ENCODE peak calls at places on chromosome X, in ten cellular contexts. J, D, Z, Y, W, G, P, A, N and M are unnamed samples.

GRCh38 chrX:9447906-9448305 is 17.0 kb upstream of the TBL1X start:
- DNase-seq in J (no peak), D (no peak), Z (no peak), Y (no peak), W (no peak), G (no peak), P (no peak), A (no peak), N (no peak), M (no peak)

GRCh38 chrX:9562851-9563250 is 98.0 kb downstream of the TBL1X start:
- DNase-seq in J (no peak), D (peak), Z (no peak), Y (peak), W (no peak), G (no peak), P (no peak), A (no peak), N (peak), M (peak)

GRCh38 chrX:110399497-110399896 is 40.8 kb downstream of the RTL9 start:
- DNase-seq in J (no peak), D (no peak), Z (no peak), Y (no peak), W (no peak), G (no peak), P (no peak), A (no peak), N (no peak), M (no peak)

GRCh38 chrX:118839334-118839958 is 15.8 kb downstream of the ZCCHC12 start:
- DNase-seq in J (peak), D (peak), Z (peak), Y (no peak), W (peak), G (peak), P (peak), A (peak), N (no peak), M (no peak)

GRCh38 chrX:19886888-19887531 is 390 bp downstream of the SH3KBP1 start:
- DNase-seq in J (no peak), D (peak), Z (peak), Y (no peak), W (no peak), G (peak), P (peak), A (no peak), N (no peak), M (no peak)

GRCh38 chrX:150371877-150372276 is 8.8 kb downstream of the MAMLD1 start:
- DNase-seq in J (no peak), D (no peak), Z (no peak), Y (no peak), W (no peak), G (no peak), P (no peak), A (no peak), N (no peak), M (no peak)

GRCh38 chrX:151505796-151506195 is 57.7 kb upstream of the PASD1 start:
- DNase-seq in J (no peak), D (peak), Z (no peak), Y (no peak), W (no peak), G (peak), P (no peak), A (no peak), N (no peak), M (peak)

GRCh38 chrX:40244980-40245379 is 147.2 kb upstream of the BCOR start:
- DNase-seq in J (no peak), D (no peak), Z (no peak), Y (peak), W (no peak), G (no peak), P (no peak), A (no peak), N (no peak), M (no peak)

GRCh38 chrX:16177260-16177659 is 10.0 kb downstream of the MAGEB17 start:
- DNase-seq in J (no peak), D (no peak), Z (no peak), Y (no peak), W (no peak), G (no peak), P (no peak), A (no peak), N (no peak), M (no peak)

GRCh38 chrX:119145241-119145653 is 17.6 kb upstream of the KIAA1210 start:
- DNase-seq in J (peak), D (peak), Z (no peak), Y (no peak), W (no peak), G (no peak), P (no peak), A (no peak), N (no peak), M (peak)

GRCh38 chrX:131053076-131053475 is 5.1 kb upstream of the ARHGAP36 start:
- DNase-seq in J (no peak), D (no peak), Z (no peak), Y (no peak), W (no peak), G (no peak), P (no peak), A (no peak), N (no peak), M (no peak)

GRCh38 chrX:35351795-35352483 is 409.3 kb downstream of the FAM47B start:
- DNase-seq in J (no peak), D (no peak), Z (no peak), Y (no peak), W (no peak), G (no peak), P (no peak), A (no peak), N (no peak), M (peak)

GRCh38 chrX:155864655-155865054 is 16.5 kb upstream of the VAMP7 start:
- DNase-seq in J (no peak), D (peak), Z (no peak), Y (no peak), W (no peak), G (no peak), P (no peak), A (no peak), N (no peak), M (peak)

GRCh38 chrX:50638123-50638522 is 167.5 kb upstream of the DGKK start:
- DNase-seq in J (no peak), D (no peak), Z (no peak), Y (no peak), W (no peak), G (no peak), P (peak), A (no peak), N (no peak), M (no peak)

GRCh38 chrX:84363054-84363453 is 139.2 kb downstream of the HDX start:
- DNase-seq in J (no peak), D (no peak), Z (no peak), Y (peak), W (no peak), G (no peak), P (no peak), A (no peak), N (no peak), M (no peak)

GRCh38 chrX:139204903-139205667 is 325.5 kb upstream of the F9 start:
- DNase-seq in J (peak), D (peak), Z (peak), Y (peak), W (no peak), G (no peak), P (peak), A (no peak), N (no peak), M (peak)

GRCh38 chrX:45740291-45740690 is 539.6 kb upstream of the DIPK2B start:
- DNase-seq in J (no peak), D (no peak), Z (no peak), Y (no peak), W (no peak), G (no peak), P (no peak), A (no peak), N (peak), M (no peak)

GRCh38 chrX:115535844-115536243 is 25.1 kb upstream of the PLS3 start:
- DNase-seq in J (no peak), D (no peak), Z (no peak), Y (no peak), W (no peak), G (no peak), P (no peak), A (no peak), N (no peak), M (no peak)

GRCh38 chrX:130097507-130098201 is 12.6 kb downstream of the ELF4 start:
- DNase-seq in J (no peak), D (no peak), Z (no peak), Y (no peak), W (no peak), G (no peak), P (no peak), A (no peak), N (no peak), M (no peak)

GRCh38 chrX:136768469-136769084 is 12.2 kb downstream of the ARHGEF6 start:
- DNase-seq in J (peak), D (peak), Z (no peak), Y (peak), W (no peak), G (peak), P (peak), A (no peak), N (no peak), M (peak)

GRCh38 chrX:130896816-130897508 is 6.0 kb downstream of the ENOX2 start:
- DNase-seq in J (no peak), D (no peak), Z (no peak), Y (peak), W (no peak), G (no peak), P (no peak), A (no peak), N (no peak), M (no peak)

GRCh38 chrX:135973025-135973547 is 702 bp downstream of the MMGT1 start:
- DNase-seq in J (no peak), D (no peak), Z (no peak), Y (no peak), W (no peak), G (no peak), P (no peak), A (no peak), N (no peak), M (peak)

DNA sequence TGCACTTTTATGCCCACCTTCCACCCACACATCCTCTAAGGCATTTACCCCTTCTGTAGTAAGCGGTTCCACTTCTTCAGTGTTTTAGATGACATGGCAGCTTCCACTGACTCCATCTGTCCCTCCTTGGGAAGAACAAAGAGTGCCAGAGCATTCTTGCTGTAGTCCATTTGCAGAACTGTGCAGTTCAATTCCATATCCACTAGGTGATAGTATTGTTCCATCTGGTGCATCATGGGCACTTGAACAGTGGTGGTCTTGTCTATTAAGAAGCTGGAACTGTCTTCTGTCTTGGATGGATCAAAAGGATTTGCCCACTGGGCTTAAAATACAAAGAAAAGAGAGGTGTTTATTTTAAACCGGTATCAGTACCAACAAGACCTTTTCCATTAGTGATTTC is 3.5 kb downstream of the SERPINA7 start:
- DNase-seq in J (no peak), D (no peak), Z (no peak), Y (no peak), W (no peak), G (no peak), P (no peak), A (no peak), N (no peak), M (no peak)
- TF ChIP-seq CTCF in J (peak), D (no peak), Z (no peak), Y (peak), W (no peak), G (peak), P (peak), A (peak), N (peak), M (peak)

DNA sequence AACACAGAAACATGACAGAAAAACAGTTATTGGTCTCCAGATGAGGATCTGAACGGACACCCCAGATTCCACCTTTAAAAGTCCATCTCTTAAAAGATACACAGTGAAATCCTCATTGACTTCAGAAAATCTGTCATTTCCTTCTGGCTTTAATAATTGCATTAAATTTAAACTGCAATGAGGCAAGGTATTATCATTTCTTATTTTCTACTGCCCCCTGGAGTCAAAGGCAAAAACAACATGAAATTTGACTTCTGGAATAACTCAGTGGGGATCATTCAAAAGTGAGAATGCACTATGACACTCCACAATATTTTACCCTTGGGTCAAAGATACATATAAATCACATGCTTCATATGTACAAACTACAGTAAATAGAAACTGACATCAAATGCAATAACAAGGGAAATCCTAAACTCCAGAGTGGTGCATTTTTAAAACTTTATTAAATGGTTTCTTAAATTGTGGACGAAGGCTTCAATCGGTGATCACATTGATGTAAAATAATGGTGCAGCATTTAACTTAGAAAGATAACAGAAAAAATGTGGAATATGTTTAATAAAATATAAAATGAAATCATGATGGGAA is 56.4 kb upstream of the SPANXN1 start:
- DNase-seq in J (no peak), D (peak), Z (no peak), Y (no peak), W (no peak), G (peak), P (no peak), A (no peak), N (no peak), M (peak)
- TF ChIP-seq CTCF in J (peak), D (peak), Z (peak), Y (peak), W (no peak), G (peak), P (peak), A (peak), N (peak), M (peak)

DNA sequence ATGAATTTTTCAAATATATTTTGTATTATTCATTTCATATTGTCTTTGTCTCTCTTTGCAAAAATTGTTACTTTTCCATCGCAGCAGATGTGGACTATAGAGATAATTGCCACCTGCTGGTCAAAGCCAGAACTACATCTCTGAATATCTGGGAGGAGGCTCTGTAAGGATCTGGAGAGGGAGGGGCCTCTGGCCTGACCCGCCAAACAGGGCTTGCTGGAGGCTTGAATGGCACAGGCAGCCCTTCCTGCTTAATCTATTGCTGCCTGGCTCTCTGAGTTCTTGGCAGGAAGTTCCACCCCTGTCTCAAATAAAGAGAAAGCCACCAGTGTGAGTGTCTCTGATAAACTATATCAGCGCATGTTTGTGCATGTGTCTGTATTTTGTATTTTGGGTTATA is 132.4 kb downstream of the ZMAT1 start:
- DNase-seq in J (peak), D (peak), Z (peak), Y (peak), W (peak), G (peak), P (peak), A (peak), N (peak), M (peak)
- TF ChIP-seq CTCF in J (peak), D (peak), Z (peak), Y (peak), W (peak), G (peak), P (peak), A (peak), N (peak), M (peak)

GRCh38 chrX:12080265-12080664 is 58.0 kb upstream of the FRMPD4 start:
- DNase-seq in J (peak), D (peak), Z (no peak), Y (peak), W (no peak), G (peak), P (no peak), A (no peak), N (no peak), M (peak)
- TF ChIP-seq CTCF in J (peak), D (peak), Z (peak), Y (peak), W (no peak), G (peak), P (peak), A (peak), N (peak), M (peak)

DNA sequence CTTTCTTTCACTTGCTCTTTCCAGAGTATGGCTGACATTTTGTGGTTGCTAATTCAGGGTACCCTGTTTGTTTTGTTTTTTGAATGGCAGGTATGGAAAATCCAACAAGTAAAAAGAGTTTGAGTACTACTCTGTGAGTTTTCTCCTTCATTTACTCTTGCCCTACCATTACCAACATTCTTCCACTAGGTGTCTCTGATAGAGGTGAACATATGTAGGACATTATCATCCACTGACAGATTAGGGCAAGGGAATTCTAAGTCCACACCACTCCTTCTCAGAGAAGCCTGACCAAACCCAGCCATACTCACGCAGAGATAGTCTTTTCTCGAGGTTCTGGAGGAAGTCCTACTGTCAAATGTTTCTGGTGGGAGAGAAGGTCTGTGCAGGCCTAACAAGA is 36.7 kb upstream of the HDAC8 start:
- DNase-seq in J (no peak), D (peak), Z (no peak), Y (no peak), W (no peak), G (no peak), P (no peak), A (no peak), N (no peak), M (peak)
- TF ChIP-seq CTCF in J (peak), D (no peak), Z (peak), Y (no peak), W (no peak), G (peak), P (peak), A (no peak), N (peak), M (peak)

GRCh38 chrX:14529288-14529989 is at the start of gene GLRA2:
- DNase-seq in J (peak), D (peak), Z (peak), Y (no peak), W (no peak), G (no peak), P (no peak), A (no peak), N (no peak), M (peak)

GRCh38 chrX:14533867-14534266 is 4.5 kb downstream of the GLRA2 start:
- DNase-seq in J (no peak), D (no peak), Z (no peak), Y (no peak), W (no peak), G (no peak), P (no peak), A (no peak), N (no peak), M (no peak)

DNA sequence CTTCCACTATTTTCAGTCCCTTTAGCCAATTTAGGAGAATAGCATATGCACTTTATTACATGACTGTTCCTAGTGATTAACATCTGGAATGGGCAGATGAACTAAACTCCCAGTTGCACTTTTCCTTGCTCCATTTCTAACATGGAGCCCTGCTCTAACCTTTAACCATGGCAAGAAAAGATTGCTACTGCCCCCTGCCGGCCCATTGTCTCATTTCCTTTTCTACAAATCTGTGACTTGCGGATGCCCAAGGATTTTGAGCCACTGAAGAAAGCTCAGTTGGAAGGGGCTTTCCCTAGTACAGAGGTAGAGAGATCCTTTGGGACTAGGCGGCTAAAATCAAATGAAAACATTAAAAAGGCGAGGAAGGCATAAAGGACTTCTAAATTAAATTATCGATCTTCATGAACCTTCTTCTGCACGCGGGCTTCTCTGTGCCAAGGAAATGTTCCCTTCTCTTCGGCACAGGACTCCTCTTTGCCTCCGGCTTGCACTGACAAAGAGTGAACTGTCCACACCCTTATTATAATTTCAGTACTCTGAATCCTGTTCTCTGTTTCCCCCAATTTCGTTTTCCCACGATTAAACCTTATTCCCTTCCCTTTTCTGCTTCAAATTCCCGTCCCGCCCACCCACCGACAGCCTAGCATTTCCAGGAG is 578 bp upstream of the GLRA2 start:
- DNase-seq in J (peak), D (peak), Z (peak), Y (no peak), W (no peak), G (peak), P (peak), A (peak), N (peak), M (peak)
- TF ChIP-seq CTCF in J (peak), D (no peak), Z (peak), Y (peak), W (no peak), G (peak), P (peak), A (peak), N (peak), M (peak)